ENCODE peak calls at places on chromosomes 16 and 17, in six cellular contexts. One of them, this sample, is unnamed.

GRCh38 chr17:83124871-83125514 is 45.6 kb downstream of the METRNL start:
- DNase-seq in bronchial epithelial cell: no peak
- DNase-seq in CD4-positive, CD25-positive, alpha-beta regulatory T cell: no peak
- DNase-seq in left colon: no peak
- DNase-seq in left lung: no peak
- DNase-seq in NCI-H510A treated with DMSO at 0.1 percent for 48 hours: no peak
- DNase-seq in this sample: no peak

GRCh38 chr17:31559647-31560501 is 168.4 kb downstream of the RAB11FIP4 start:
- DNase-seq in bronchial epithelial cell: no peak
- DNase-seq in left colon: peak
- DNase-seq in left lung: no peak
- DNase-seq in NCI-H510A treated with DMSO at 0.1 percent for 48 hours: no peak
- DNase-seq in CD4-positive, CD25-positive, alpha-beta regulatory T cell: no peak
- DNase-seq in this sample: no peak

GRCh38 chr17:79621151-79621940 is 10.5 kb upstream of the RBFOX3 start:
- DNase-seq in NCI-H510A treated with DMSO at 0.1 percent for 48 hours: no peak
- DNase-seq in CD4-positive, CD25-positive, alpha-beta regulatory T cell: no peak
- DNase-seq in left colon: no peak
- DNase-seq in left lung: peak
- DNase-seq in bronchial epithelial cell: no peak
- DNase-seq in this sample: no peak

GRCh38 chr17:19533718-19534561 is at the start of gene SLC47A1:
- DNase-seq in CD4-positive, CD25-positive, alpha-beta regulatory T cell: no peak
- DNase-seq in left colon: peak
- DNase-seq in bronchial epithelial cell: peak
- DNase-seq in left lung: no peak
- DNase-seq in NCI-H510A treated with DMSO at 0.1 percent for 48 hours: no peak
- DNase-seq in this sample: no peak

GRCh38 chr16:27426423-27427408 is 24.7 kb downstream of the IL21R start:
- DNase-seq in NCI-H510A treated with DMSO at 0.1 percent for 48 hours: peak
- DNase-seq in CD4-positive, CD25-positive, alpha-beta regulatory T cell: peak
- DNase-seq in bronchial epithelial cell: peak
- DNase-seq in left lung: peak
- DNase-seq in left colon: no peak
- DNase-seq in this sample: peak

GRCh38 chr17:61405686-61406542 is 6.3 kb downstream of the TBX2 start:
- DNase-seq in left colon: no peak
- DNase-seq in bronchial epithelial cell: no peak
- DNase-seq in NCI-H510A treated with DMSO at 0.1 percent for 48 hours: no peak
- DNase-seq in left lung: peak
- DNase-seq in CD4-positive, CD25-positive, alpha-beta regulatory T cell: no peak
- DNase-seq in this sample: no peak

GRCh38 chr17:36602924-36603384 is 1.6 kb downstream of the MRM1 start:
- DNase-seq in left colon: peak
- DNase-seq in bronchial epithelial cell: peak
- DNase-seq in left lung: no peak
- DNase-seq in NCI-H510A treated with DMSO at 0.1 percent for 48 hours: peak
- DNase-seq in CD4-positive, CD25-positive, alpha-beta regulatory T cell: peak
- DNase-seq in this sample: peak

GRCh38 chr17:65627892-65628622 is 66.6 kb upstream of the AXIN2 start:
- DNase-seq in CD4-positive, CD25-positive, alpha-beta regulatory T cell: no peak
- DNase-seq in NCI-H510A treated with DMSO at 0.1 percent for 48 hours: peak
- DNase-seq in bronchial epithelial cell: peak
- DNase-seq in left lung: no peak
- DNase-seq in left colon: peak
- DNase-seq in this sample: peak

GRCh38 chr17:81388612-81389367 is 6.5 kb upstream of the BAHCC1 start:
- DNase-seq in bronchial epithelial cell: no peak
- DNase-seq in CD4-positive, CD25-positive, alpha-beta regulatory T cell: no peak
- DNase-seq in left colon: no peak
- DNase-seq in NCI-H510A treated with DMSO at 0.1 percent for 48 hours: no peak
- DNase-seq in left lung: no peak
- DNase-seq in this sample: no peak

GRCh38 chr16:88770459-88771293 is 14.3 kb downstream of the PIEZO1 start:
- DNase-seq in NCI-H510A treated with DMSO at 0.1 percent for 48 hours: peak
- DNase-seq in left colon: peak
- DNase-seq in CD4-positive, CD25-positive, alpha-beta regulatory T cell: no peak
- DNase-seq in bronchial epithelial cell: peak
- DNase-seq in left lung: peak
- DNase-seq in this sample: peak

GRCh38 chr16:54180421-54181359 is 105.9 kb downstream of the IRX3 start:
- DNase-seq in NCI-H510A treated with DMSO at 0.1 percent for 48 hours: no peak
- DNase-seq in CD4-positive, CD25-positive, alpha-beta regulatory T cell: no peak
- DNase-seq in left lung: no peak
- DNase-seq in left colon: no peak
- DNase-seq in bronchial epithelial cell: no peak
- DNase-seq in this sample: no peak

GRCh38 chr16:86519649-86520316 is 9.5 kb downstream of the FOXF1 start:
- DNase-seq in left colon: peak
- DNase-seq in NCI-H510A treated with DMSO at 0.1 percent for 48 hours: peak
- DNase-seq in CD4-positive, CD25-positive, alpha-beta regulatory T cell: peak
- DNase-seq in left lung: no peak
- DNase-seq in bronchial epithelial cell: peak
- DNase-seq in this sample: peak

GRCh38 chr16:1571012-1571671 is 37.7 kb downstream of the TMEM204 start:
- DNase-seq in left lung: no peak
- DNase-seq in NCI-H510A treated with DMSO at 0.1 percent for 48 hours: no peak
- DNase-seq in left colon: no peak
- DNase-seq in bronchial epithelial cell: no peak
- DNase-seq in CD4-positive, CD25-positive, alpha-beta regulatory T cell: no peak
- DNase-seq in this sample: no peak

GRCh38 chr17:44095647-44096496 is 25.3 kb downstream of the G6PC3 start:
- DNase-seq in NCI-H510A treated with DMSO at 0.1 percent for 48 hours: peak
- DNase-seq in left lung: peak
- DNase-seq in bronchial epithelial cell: peak
- DNase-seq in CD4-positive, CD25-positive, alpha-beta regulatory T cell: no peak
- DNase-seq in left colon: peak
- DNase-seq in this sample: no peak

GRCh38 chr16:72073831-72074230 is 10.8 kb downstream of the HPR start:
- DNase-seq in CD4-positive, CD25-positive, alpha-beta regulatory T cell: no peak
- DNase-seq in NCI-H510A treated with DMSO at 0.1 percent for 48 hours: no peak
- DNase-seq in left colon: no peak
- DNase-seq in bronchial epithelial cell: no peak
- DNase-seq in left lung: no peak
- DNase-seq in this sample: peak

GRCh38 chr17:9206989-9207317 is 185.6 kb downstream of the NTN1 start:
- DNase-seq in bronchial epithelial cell: no peak
- DNase-seq in CD4-positive, CD25-positive, alpha-beta regulatory T cell: no peak
- DNase-seq in left lung: no peak
- DNase-seq in left colon: peak
- DNase-seq in NCI-H510A treated with DMSO at 0.1 percent for 48 hours: no peak
- DNase-seq in this sample: no peak

GRCh38 chr16:58085584-58086251 is 43.5 kb downstream of the CFAP20 start:
- DNase-seq in left colon: no peak
- DNase-seq in left lung: no peak
- DNase-seq in CD4-positive, CD25-positive, alpha-beta regulatory T cell: no peak
- DNase-seq in bronchial epithelial cell: no peak
- DNase-seq in NCI-H510A treated with DMSO at 0.1 percent for 48 hours: no peak
- DNase-seq in this sample: no peak

GRCh38 chr16:76059701-76060100 is 217.5 kb upstream of the CNTNAP4 start:
- DNase-seq in NCI-H510A treated with DMSO at 0.1 percent for 48 hours: no peak
- DNase-seq in left colon: no peak
- DNase-seq in CD4-positive, CD25-positive, alpha-beta regulatory T cell: no peak
- DNase-seq in bronchial epithelial cell: no peak
- DNase-seq in left lung: no peak
- DNase-seq in this sample: no peak

GRCh38 chr17:16915752-16916556 is 56.0 kb downstream of the TNFRSF13B start:
- DNase-seq in left colon: peak
- DNase-seq in bronchial epithelial cell: peak
- DNase-seq in NCI-H510A treated with DMSO at 0.1 percent for 48 hours: peak
- DNase-seq in left lung: peak
- DNase-seq in CD4-positive, CD25-positive, alpha-beta regulatory T cell: no peak
- DNase-seq in this sample: peak

GRCh38 chr17:75576661-75577060 is 10.9 kb upstream of the MYO15B start:
- DNase-seq in bronchial epithelial cell: no peak
- DNase-seq in left colon: no peak
- DNase-seq in left lung: no peak
- DNase-seq in CD4-positive, CD25-positive, alpha-beta regulatory T cell: no peak
- DNase-seq in NCI-H510A treated with DMSO at 0.1 percent for 48 hours: no peak
- DNase-seq in this sample: peak

GRCh38 chr16:89918453-89919347 is at the start of gene MC1R:
- DNase-seq in CD4-positive, CD25-positive, alpha-beta regulatory T cell: no peak
- DNase-seq in bronchial epithelial cell: no peak
- DNase-seq in left lung: peak
- DNase-seq in left colon: no peak
- DNase-seq in NCI-H510A treated with DMSO at 0.1 percent for 48 hours: no peak
- DNase-seq in this sample: no peak

GRCh38 chr17:7888184-7888920 is at the start of gene CHD3:
- DNase-seq in left lung: peak
- DNase-seq in CD4-positive, CD25-positive, alpha-beta regulatory T cell: peak
- DNase-seq in bronchial epithelial cell: peak
- DNase-seq in left colon: peak
- DNase-seq in NCI-H510A treated with DMSO at 0.1 percent for 48 hours: peak
- DNase-seq in this sample: peak